ENCODE peak calls at places on chromosomes 16 and 17, in five cellular contexts. L, T, W, P and N are unnamed samples.

GRCh38 chr17:21072623-21073278 is 29.9 kb upstream of the USP22 start:
- DNase-seq in P (no peak), L (no peak), W (no peak), T (no peak), N (no peak)

GRCh38 chr16:52251495-52251894 is 295.4 kb downstream of the TOX3 start:
- DNase-seq in T (no peak), P (no peak), W (no peak), L (no peak), N (no peak)

GRCh38 chr17:76354747-76355310 is 1.1 kb upstream of the PRPSAP1 start:
- DNase-seq in L (no peak), P (peak; percentile 33), W (no peak), T (peak; percentile 31), N (no peak)

GRCh38 chr17:21814776-21815175 is 122.5 kb downstream of the KCNJ18 start:
- DNase-seq in W (no peak), P (no peak), L (no peak), T (no peak), N (peak; percentile 30)

GRCh38 chr16:88454315-88455057 is 1.4 kb downstream of the ZFPM1 start:
- DNase-seq in L (peak; percentile 49), T (peak; percentile 24), P (no peak), W (peak; percentile 73), N (no peak)

GRCh38 chr17:13017623-13018462 is at the start of gene ELAC2:
- DNase-seq in P (peak; percentile 98), L (peak; percentile 96), T (peak; percentile 100), W (peak; percentile 95), N (peak; percentile 99)

GRCh38 chr17:32152130-32152529 is 9.8 kb downstream of the RHOT1 start:
- DNase-seq in W (no peak), L (no peak), P (no peak), T (no peak), N (no peak)

GRCh38 chr17:67469208-67469980 is 92.3 kb downstream of the PITPNC1 start:
- DNase-seq in W (no peak), T (no peak), L (peak; percentile 34), P (no peak), N (no peak)

GRCh38 chr16:57377080-57377841 is 5.0 kb downstream of the CX3CL1 start:
- DNase-seq in T (peak; percentile 73), L (no peak), W (no peak), P (peak; percentile 32), N (no peak)

GRCh38 chr16:75566889-75567255 is 693 bp downstream of the GABARAPL2 start:
- DNase-seq in T (no peak), P (no peak), W (peak; percentile 63), L (peak; percentile 26), N (peak; percentile 75)

GRCh38 chr16:75570351-75571104 is 4.3 kb downstream of the GABARAPL2 start:
- DNase-seq in P (no peak), T (no peak), W (no peak), L (no peak), N (no peak)

GRCh38 chr16:75567911-75568310 is 1.7 kb downstream of the GABARAPL2 start:
- DNase-seq in P (no peak), L (no peak), W (no peak), T (no peak), N (no peak)

GRCh38 chr16:75566040-75566888 is at the start of gene GABARAPL2:
- DNase-seq in W (peak; percentile 97), L (peak; percentile 94), T (peak; percentile 71), P (peak; percentile 88), N (peak; percentile 95)

GRCh38 chr16:75565640-75566039 is 539 bp upstream of the GABARAPL2 start:
- DNase-seq in T (peak; percentile 3), W (no peak), L (no peak), P (no peak), N (no peak)
- H3K27ac ChIP-seq in T (no peak overlapping the region), W (peak overlapping the region; percentile 56), L (peak overlapping the region; percentile 83), P (no peak overlapping the region), N (peak overlapping the region; percentile 73)

DNA sequence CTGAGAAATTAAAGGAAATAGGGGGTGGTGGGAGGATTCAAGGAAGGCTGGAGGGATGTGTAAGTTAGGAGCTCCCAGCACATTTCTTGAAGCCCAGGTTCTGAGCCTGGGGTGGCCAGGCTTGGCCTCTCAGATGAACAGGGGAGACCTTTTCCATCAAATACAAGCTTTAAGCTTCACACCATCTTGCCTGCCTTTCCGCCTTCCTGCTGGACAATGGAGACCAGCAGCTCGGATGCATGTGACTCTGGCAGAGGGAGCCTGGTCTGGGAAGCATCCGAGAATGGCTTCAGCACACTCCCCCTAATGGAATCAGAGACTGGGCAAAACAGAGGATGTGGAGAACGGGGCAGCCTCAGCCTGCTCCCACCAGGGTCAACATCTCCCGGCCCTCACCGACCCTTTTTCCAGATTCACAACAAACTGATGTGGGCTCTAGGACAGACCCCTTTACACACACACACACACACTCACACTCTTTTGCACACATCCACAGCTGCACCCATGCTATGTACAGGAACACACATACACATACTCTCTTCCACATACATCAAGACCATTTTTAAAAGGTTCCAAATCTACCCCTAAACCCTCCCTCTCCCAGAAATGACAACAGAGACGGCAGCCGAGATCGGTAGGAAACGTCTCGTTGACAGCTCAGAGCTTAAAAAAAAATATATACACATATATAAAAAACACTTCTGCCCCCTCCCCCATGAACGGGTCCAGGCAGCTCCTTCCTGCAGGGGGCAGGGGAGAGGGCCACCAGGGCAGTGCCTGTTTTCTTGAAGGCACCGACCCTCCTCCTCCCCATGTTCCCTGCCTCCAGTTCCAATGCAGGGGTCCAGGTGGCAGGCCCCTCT is 6.5 kb upstream of the ATXN7L3 start:
- DNase-seq in W (no peak), P (no peak), L (no peak), T (peak; percentile 23), N (no peak)
- H3K27ac ChIP-seq in W (no peak overlapping the region), P (no peak overlapping the region), L (no peak overlapping the region), T (no peak overlapping the region), N (no peak overlapping the region)

GRCh38 chr16:13995194-13995593 is 75.2 kb downstream of the ERCC4 start:
- DNase-seq in W (no peak), P (no peak), T (no peak), L (no peak), N (no peak)

GRCh38 chr16:13992976-13993375 is 73.0 kb downstream of the ERCC4 start:
- DNase-seq in P (peak; percentile 23), T (no peak), W (no peak), L (no peak), N (no peak)

GRCh38 chr16:13996778-13997288 is 74.3 kb upstream of the MRTFB start:
- DNase-seq in W (no peak), P (no peak), T (no peak), L (no peak), N (no peak)

GRCh38 chr16:13992322-13992721 is 72.4 kb downstream of the ERCC4 start:
- DNase-seq in W (no peak), P (no peak), T (no peak), L (no peak), N (no peak)

GRCh38 chr16:13994239-13995106 is 74.5 kb downstream of the ERCC4 start:
- DNase-seq in T (peak; percentile 2), W (no peak), L (no peak), P (peak; percentile 26), N (no peak)
- H3K27ac ChIP-seq in T (no peak overlapping the region), W (no peak overlapping the region), L (no peak overlapping the region), P (no peak overlapping the region), N (no peak overlapping the region)

GRCh38 chr17:29588017-29588557 is 1.4 kb downstream of the GIT1 start:
- DNase-seq in W (no peak), P (no peak), L (no peak), T (no peak), N (no peak)

GRCh38 chr17:29588561-29589411 is 662 bp downstream of the GIT1 start:
- DNase-seq in W (peak; percentile 73), L (peak; percentile 46), P (no peak), T (peak; percentile 15), N (peak; percentile 77)

GRCh38 chr17:29590979-29591736 is 1.7 kb upstream of the GIT1 start:
- DNase-seq in P (peak; percentile 78), L (peak; percentile 34), T (no peak), W (peak; percentile 66), N (no peak)

GRCh38 chr17:29590261-29590978 is 972 bp upstream of the GIT1 start:
- DNase-seq in P (no peak), T (no peak), L (peak; percentile 40), W (peak; percentile 55), N (no peak)

DNA sequence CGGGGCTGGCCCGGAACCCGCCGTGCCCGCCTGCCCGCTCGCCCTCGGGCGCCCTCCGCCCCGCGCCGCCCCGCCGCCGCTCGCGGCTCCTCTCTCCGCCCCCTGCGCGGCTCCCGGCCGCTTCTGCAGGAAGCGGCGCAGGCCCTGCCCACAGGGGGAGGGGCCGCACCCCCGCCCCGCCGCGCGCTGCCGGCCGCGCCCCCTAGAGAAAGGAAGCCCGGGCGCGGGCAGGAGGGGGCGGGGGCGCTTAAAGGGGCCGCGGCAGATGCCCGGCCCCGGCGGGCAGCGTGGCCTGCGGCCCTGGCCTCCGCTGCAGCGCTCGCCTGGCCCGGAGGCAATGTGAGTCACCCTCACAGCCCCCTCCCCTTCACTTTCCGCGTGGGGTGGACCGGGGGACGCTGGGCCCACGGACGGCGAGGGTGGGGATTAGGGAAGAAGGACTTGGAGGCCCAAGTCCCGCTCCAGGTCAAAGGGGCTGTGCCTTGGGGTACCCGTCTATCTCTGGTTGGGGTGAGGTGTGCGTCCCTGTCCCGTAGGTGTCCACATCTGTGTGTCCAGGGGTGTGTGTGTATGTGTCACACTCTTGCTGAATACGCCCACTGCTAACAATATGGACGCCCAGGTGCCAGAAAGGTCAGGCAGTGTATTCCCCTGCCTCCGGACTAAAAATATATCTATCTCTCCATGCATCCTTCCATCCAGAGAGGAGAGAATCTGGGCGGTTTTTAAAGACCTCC is at the start of gene GIT1:
- DNase-seq in T (peak; percentile 85), L (peak; percentile 82), W (peak; percentile 95), P (peak; percentile 91), N (peak; percentile 93)
- H3K27ac ChIP-seq in T (no peak within 1 kb of the TSS), L (peak within 1 kb of the TSS; percentile 59), W (peak within 1 kb of the TSS; percentile 42), P (peak within 1 kb of the TSS; percentile 37), N (peak within 1 kb of the TSS; percentile 74)

DNA sequence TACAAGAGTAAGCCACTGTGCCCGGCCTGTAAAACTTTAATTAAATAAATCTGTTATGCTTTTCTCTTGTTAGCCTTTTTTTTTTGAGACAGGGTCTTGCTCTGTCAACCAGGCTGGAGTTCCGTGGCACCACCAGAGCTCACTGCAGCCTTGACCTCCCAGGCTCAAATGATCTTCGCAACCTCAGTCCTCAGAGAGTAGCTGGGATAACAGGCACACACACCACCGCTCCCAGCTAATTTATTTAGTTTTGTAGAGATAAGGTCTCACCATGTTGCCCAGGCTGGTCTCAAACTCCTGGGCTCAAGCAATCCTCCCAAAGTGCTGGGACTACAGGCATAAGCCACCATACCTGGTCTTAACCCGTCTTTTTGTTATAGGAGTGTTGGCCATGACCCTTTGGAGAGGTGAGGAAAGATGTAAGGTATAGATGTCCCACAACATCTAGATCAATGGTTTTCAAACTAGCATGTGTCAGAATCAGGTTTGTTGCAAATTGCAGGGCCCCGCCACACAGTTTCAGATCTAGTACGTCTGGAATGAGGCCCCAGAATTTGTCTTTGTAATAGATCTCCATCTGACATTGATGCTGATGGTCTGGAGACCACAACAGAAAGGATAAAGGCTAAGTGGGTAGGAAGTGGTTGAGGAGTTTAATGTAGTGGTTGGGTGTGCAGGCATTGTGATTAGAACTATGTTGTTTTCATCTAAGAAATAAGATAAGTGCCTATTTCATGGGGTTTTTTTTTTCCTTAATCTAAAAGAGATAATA is 4.3 kb upstream of the GGA2 start:
- DNase-seq in W (no peak), P (peak; percentile 5), L (peak; percentile 50), T (no peak), N (peak; percentile 17)
- H3K27ac ChIP-seq in W (no peak overlapping the region), P (no peak overlapping the region), L (no peak overlapping the region), T (no peak overlapping the region), N (no peak overlapping the region)